ENCODE peak calls at places on chromosomes 4 and X, in five cellular contexts. S is sigmoid colon, H is right lobe of liver, A is tibial nerve, B is uterus. T is an unnamed sample. For H3K4me1 and H3K36me3, the result is how much of the 10 kb centered on the place peaks cover.

GRCh38 chr4:145505945-145506344 is 24.3 kb downstream of the SMAD1 start:
- DNase-seq in S (no peak), H (no peak), A (no peak), B (no peak), T (no peak)

GRCh38 chrX:109840585-109840984 is 107.5 kb upstream of the ACSL4 start:
- DNase-seq in S (peak), H (no peak), A (no peak), B (peak), T (peak)

GRCh38 chrX:45596190-45596808 is 395.6 kb upstream of the DIPK2B start:
- DNase-seq in S (no peak), H (no peak), A (no peak), B (no peak), T (no peak)

GRCh38 chr4:147984065-147984777 is 252.3 kb downstream of the ARHGAP10 start:
- DNase-seq in S (no peak), H (no peak), A (no peak), B (no peak), T (no peak)

GRCh38 chr4:169640261-169640880 is 20.0 kb downstream of the CLCN3 start:
- DNase-seq in S (no peak), H (no peak), A (no peak), B (no peak), T (no peak)

GRCh38 chrX:23792861-23793553 is 10.0 kb downstream of the SAT1 start:
- DNase-seq in S (no peak), H (no peak), A (no peak), B (no peak), T (no peak)

GRCh38 chr4:80362578-80363181 is 27.1 kb downstream of the CFAP299 start:
- DNase-seq in S (no peak), H (no peak), A (no peak), B (no peak), T (no peak)

GRCh38 chr4:98663226-98664006 is 5.0 kb upstream of the TSPAN5 start:
- DNase-seq in S (no peak), H (no peak), A (peak), B (no peak), T (no peak)

GRCh38 chr4:18404642-18405041 is 383.1 kb upstream of the LCORL start:
- DNase-seq in S (no peak), H (no peak), A (no peak), B (no peak), T (no peak)

GRCh38 chr4:31088600-31089230 is 368.5 kb downstream of the PCDH7 start:
- DNase-seq in S (no peak), H (no peak), A (no peak), B (no peak), T (no peak)

GRCh38 chrX:71935542-71935941 is 24.9 kb downstream of the NHSL2 start:
- DNase-seq in S (peak), H (no peak), A (peak), B (peak), T (peak)

GRCh38 chr4:10077492-10078335 is 38.9 kb downstream of the WDR1 start:
- DNase-seq in S (peak), H (peak), A (no peak), B (peak), T (no peak)

GRCh38 chr4:19924761-19925160 is 326.9 kb upstream of the SLIT2 start:
- DNase-seq in S (no peak), H (no peak), A (no peak), B (no peak), T (no peak)

GRCh38 chr4:44446801-44447562 is 1.6 kb downstream of the KCTD8 start:
- DNase-seq in S (peak), H (no peak), A (no peak), B (no peak), T (no peak)

GRCh38 chr4:2300431-2300861 is 38.5 kb upstream of the MXD4 start:
- DNase-seq in S (no peak), H (no peak), A (no peak), B (no peak), T (no peak)

GRCh38 chr4:7828011-7828720 is 111.5 kb downstream of the AFAP1 start:
- DNase-seq in S (peak), H (no peak), A (peak), B (peak), T (peak)

GRCh38 chr4:150033937-150034336 is 44.3 kb upstream of the DCLK2 start:
- DNase-seq in S (no peak), H (no peak), A (no peak), B (no peak), T (no peak)

GRCh38 chr4:2442175-2442993 is 23.6 kb downstream of the CFAP99 start:
- DNase-seq in S (no peak), H (peak), A (no peak), B (no peak), T (no peak)

GRCh38 chr4:24473309-24473721 is 111.0 kb downstream of the DHX15 start:
- DNase-seq in S (peak), H (no peak), A (no peak), B (peak), T (no peak)

GRCh38 chr4:186676531-186677158 is 47.0 kb downstream of the FAT1 start:
- DNase-seq in S (no peak), H (no peak), A (no peak), B (no peak), T (no peak)

GRCh38 chr4:1952719-1953118 is 56.1 kb downstream of the NELFA start:
- DNase-seq in S (no peak), H (no peak), A (no peak), B (no peak), T (no peak)

GRCh38 chr4:161714928-161715327 is 448.9 kb downstream of the FSTL5 start:
- DNase-seq in S (no peak), H (no peak), A (no peak), B (no peak), T (no peak)

GRCh38 chr4:107823870-107824366 is 814 bp upstream of the SGMS2 start:
- DNase-seq in S (no peak), H (no peak), A (no peak), B (no peak), T (no peak)

GRCh38 chr4:83850435-83850834 is 314.5 kb downstream of the GPAT3 start:
- DNase-seq in S (no peak), H (no peak), A (no peak), B (no peak), T (no peak)

GRCh38 chr4:46992338-46992737 is 1.0 kb downstream of the GABRA4 start:
- DNase-seq in S (no peak), H (no peak), A (no peak), B (no peak), T (no peak)

GRCh38 chr4:159051245-159052071 is 51.4 kb upstream of the RAPGEF2 start:
- DNase-seq in S (no peak), H (no peak), A (no peak), B (no peak), T (no peak)

GRCh38 chr4:159048166-159048886 is 54.6 kb upstream of the RAPGEF2 start:
- DNase-seq in S (peak), H (peak), A (peak), B (peak), T (peak)

GRCh38 chr4:159055851-159056250 is 47.0 kb upstream of the RAPGEF2 start:
- DNase-seq in S (no peak), H (no peak), A (no peak), B (no peak), T (no peak)

GRCh38 chr4:159049780-159050375 is 53.0 kb upstream of the RAPGEF2 start:
- DNase-seq in S (no peak), H (no peak), A (no peak), B (no peak), T (no peak)

DNA sequence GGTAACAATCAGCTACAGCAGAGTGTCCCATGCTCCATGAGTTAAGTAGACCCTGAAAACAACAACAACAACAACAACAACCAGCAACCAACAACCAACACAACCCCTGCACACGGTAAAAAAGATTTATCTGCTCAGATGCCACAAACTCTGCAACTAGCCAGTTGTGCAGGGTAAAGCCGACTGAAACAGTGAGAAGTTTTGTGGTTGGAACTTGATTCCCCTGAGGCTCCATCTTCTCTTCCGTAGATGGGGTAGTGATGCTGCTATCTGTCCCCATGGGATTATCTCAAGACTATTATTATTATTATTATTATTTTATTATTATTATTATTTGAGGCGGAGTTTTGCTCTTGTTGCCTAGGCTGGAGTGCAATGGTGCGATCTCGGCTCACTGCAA is 50.6 kb upstream of the RAPGEF2 start:
- DNase-seq in S (no peak), H (no peak), A (no peak), B (no peak), T (no peak)
- H3K4me1 ChIP-seq in S (under half), H (under half), A (under half), B (under half), T (under half)

GRCh38 chrX:83966347-83966746 is 105.4 kb downstream of the CYLC1 start:
- DNase-seq in S (no peak), H (no peak), A (no peak), B (no peak), T (no peak)
- H3K36me3 ChIP-seq in S (under half), H (under half), A (under half), B (under half), T (under half)

GRCh38 chrX:150291014-150291413 is 72.1 kb upstream of the MAMLD1 start:
- DNase-seq in S (no peak), H (peak), A (no peak), B (no peak), T (peak)

GRCh38 chrX:150298841-150299551 is 64.1 kb upstream of the MAMLD1 start:
- DNase-seq in S (no peak), H (no peak), A (no peak), B (no peak), T (no peak)

GRCh38 chrX:150293311-150294013 is 69.7 kb upstream of the MAMLD1 start:
- DNase-seq in S (no peak), H (no peak), A (no peak), B (no peak), T (no peak)
- H3K4me3 ChIP-seq in S (no peak), H (no peak), A (no peak), B (no peak), T (no peak)

GRCh38 chr4:156956947-156957346 is 14.7 kb downstream of the PDGFC start:
- DNase-seq in S (no peak), H (no peak), A (no peak), B (no peak), T (no peak)

GRCh38 chr4:156961241-156962068 is 10.1 kb downstream of the PDGFC start:
- DNase-seq in S (no peak), H (no peak), A (no peak), B (no peak), T (no peak)

GRCh38 chr4:156957558-156957957 is 14.0 kb downstream of the PDGFC start:
- DNase-seq in S (no peak), H (no peak), A (no peak), B (no peak), T (no peak)

GRCh38 chr4:156958276-156959074 is 13.1 kb downstream of the PDGFC start:
- DNase-seq in S (no peak), H (no peak), A (no peak), B (no peak), T (no peak)

DNA sequence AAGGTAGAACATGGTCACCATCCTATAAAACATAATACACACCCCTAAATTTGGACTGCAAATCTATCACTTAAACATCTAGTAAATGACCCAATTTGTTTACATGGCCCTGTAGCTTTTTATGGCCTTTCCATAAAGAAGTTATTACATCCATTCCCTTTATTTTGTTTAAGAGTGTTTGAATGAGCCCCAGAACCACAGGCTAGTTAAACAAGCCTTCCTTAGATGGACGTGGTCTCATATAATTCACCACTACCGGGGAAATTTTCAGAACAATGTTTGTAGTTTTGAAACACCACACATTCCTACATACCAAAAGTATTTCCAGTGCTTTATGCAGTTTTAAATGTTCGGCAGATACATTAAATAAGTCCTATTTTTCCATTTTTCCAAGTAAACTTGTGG is 12.3 kb downstream of the PDGFC start:
- DNase-seq in S (no peak), H (no peak), A (no peak), B (no peak), T (no peak)
- H3K4me1 ChIP-seq in S (half or more), H (under half), A (under half), B (under half), T (under half)

GRCh38 chr4:3514806-3515421 is 17.3 kb downstream of the LRPAP1 start:
- DNase-seq in S (no peak), H (peak), A (no peak), B (no peak), T (no peak)

GRCh38 chr4:3514221-3514780 is 17.9 kb downstream of the LRPAP1 start:
- DNase-seq in S (no peak), H (peak), A (no peak), B (no peak), T (no peak)

GRCh38 chr4:3516836-3517730 is 15.1 kb downstream of the LRPAP1 start:
- DNase-seq in S (no peak), H (peak), A (no peak), B (no peak), T (no peak)

GRCh38 chr4:3516061-3516835 is 16.0 kb downstream of the LRPAP1 start:
- DNase-seq in S (no peak), H (peak), A (no peak), B (no peak), T (no peak)

DNA sequence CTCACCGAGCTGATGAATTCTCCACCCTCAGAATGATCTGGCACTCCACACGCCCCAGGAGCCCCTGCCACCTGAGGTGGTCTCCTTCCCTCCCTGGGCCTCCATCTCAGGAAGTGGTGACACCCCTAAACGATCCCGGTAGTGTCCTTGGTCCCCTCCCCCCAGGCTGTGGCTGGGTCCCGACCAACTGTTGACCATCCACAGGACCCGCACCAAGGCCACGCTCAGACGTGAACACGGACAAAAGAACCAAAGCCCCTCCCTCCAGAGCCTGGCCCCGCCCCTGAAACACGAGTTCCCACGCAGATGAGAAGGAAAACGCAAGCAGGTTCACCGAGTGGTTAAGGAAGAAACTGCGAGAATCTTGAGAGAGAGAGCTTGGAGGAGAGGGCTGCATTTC is 16.6 kb downstream of the LRPAP1 start:
- DNase-seq in S (no peak), H (peak), A (no peak), B (no peak), T (no peak)
- H3K36me3 ChIP-seq in S (half or more), H (under half), A (under half), B (under half), T (half or more)

GRCh38 chr4:81845273-81845672 is 373.6 kb upstream of the RASGEF1B start:
- DNase-seq in S (no peak), H (no peak), A (no peak), B (no peak), T (no peak)
- H3K4me3 ChIP-seq in S (no peak), H (no peak), A (no peak), B (no peak), T (no peak)

DNA sequence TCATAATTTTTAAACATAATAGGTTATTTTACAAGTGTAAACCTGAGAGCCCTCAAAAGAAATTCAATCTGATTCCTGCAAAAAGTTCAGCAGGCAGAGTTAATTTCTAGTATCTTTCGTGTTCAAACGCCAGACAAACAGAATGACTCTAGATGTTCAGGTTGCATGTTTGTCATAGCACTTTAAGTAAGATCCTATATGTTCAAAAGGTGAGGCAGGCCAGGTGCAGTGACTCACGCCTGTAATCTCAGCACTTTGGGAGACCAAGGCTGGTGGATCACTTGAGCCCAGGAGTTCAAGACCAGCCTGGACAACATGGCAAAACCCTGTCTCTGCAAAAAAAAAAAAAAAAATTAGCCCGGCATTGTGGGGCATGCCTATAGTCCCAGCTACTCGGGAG is 1.1 kb upstream of the RASSF6 start:
- DNase-seq in S (no peak), H (no peak), A (no peak), B (no peak), T (no peak)
- H3K4me1 ChIP-seq in S (under half), H (under half), A (under half), B (under half), T (under half)

GRCh38 chr4:173370130-173370476 is 651 bp upstream of the SAP30 start:
- DNase-seq in S (peak), H (peak), A (peak), B (peak), T (peak)

GRCh38 chr4:173367946-173368345 is 2.8 kb upstream of the SAP30 start:
- DNase-seq in S (no peak), H (no peak), A (no peak), B (no peak), T (no peak)

GRCh38 chr4:173365359-173365996 is 5.3 kb upstream of the SAP30 start:
- DNase-seq in S (peak), H (no peak), A (no peak), B (no peak), T (no peak)

GRCh38 chr4:173370477-173371291 is at the start of gene SAP30:
- DNase-seq in S (peak), H (peak), A (peak), B (peak), T (peak)

GRCh38 chr4:173367285-173367684 is 3.5 kb upstream of the SAP30 start:
- DNase-seq in S (no peak), H (no peak), A (no peak), B (no peak), T (no peak)
- H3K36me3 ChIP-seq in S (under half), H (under half), A (under half), B (under half), T (under half)